ENCODE peak calls at places on chromosomes 16 and 17, in six cellular contexts. Y is psoas muscle, K is GM12878, C is GM23338, M is cardiac muscle cell, O is breast epithelium. P is an unnamed sample.

GRCh38 chr17:73362697-73363096 is 50.9 kb upstream of the CDC42EP4 start:
- DNase-seq in K (no peak), Y (no peak), C (peak; percentile 69), M (no peak), O (no peak), P (no peak)

GRCh38 chr16:53090591-53091507 is 36.1 kb downstream of the CHD9 start:
- DNase-seq in M (peak; percentile 100), K (peak; percentile 59), Y (peak; percentile 94), C (no peak), O (peak; percentile 96), P (peak; percentile 88)

GRCh38 chr17:4858880-4859260 is 25.7 kb downstream of the MINK1 start:
- DNase-seq in K (no peak), O (peak; percentile 83), Y (peak; percentile 37), C (peak; percentile 40), M (peak; percentile 27), P (peak; percentile 69)

GRCh38 chr16:69179255-69180010 is 7.5 kb upstream of the SNTB2 start:
- DNase-seq in O (peak; percentile 89), K (no peak), C (no peak), Y (peak; percentile 73), M (peak; percentile 94), P (peak; percentile 87)

GRCh38 chr17:75370288-75370687 is 35.2 kb downstream of the GRB2 start:
- DNase-seq in Y (peak; percentile 41), K (no peak), M (no peak), C (no peak), O (no peak), P (no peak)

GRCh38 chr16:3487521-3488410 is 7.5 kb downstream of the C16orf90 start:
- DNase-seq in C (peak; percentile 37), Y (no peak), K (no peak), O (no peak), M (no peak), P (no peak)

GRCh38 chr17:4409659-4410058 is 24.1 kb upstream of the SPNS3 start:
- DNase-seq in M (no peak), K (no peak), Y (no peak), O (no peak), C (no peak), P (no peak)

GRCh38 chr16:3949287-3949686 is 68.8 kb upstream of the CREBBP start:
- DNase-seq in O (no peak), Y (no peak), C (no peak), K (no peak), M (peak; percentile 45), P (no peak)

GRCh38 chr17:80292557-80292956 is 31.9 kb downstream of the RNF213 start:
- DNase-seq in O (no peak), K (no peak), Y (no peak), M (no peak), C (no peak), P (no peak)

GRCh38 chr17:8859804-8860430 is 7.6 kb downstream of the PIK3R6 start:
- DNase-seq in Y (no peak), O (no peak), C (no peak), K (no peak), M (no peak), P (no peak)

GRCh38 chr17:48616719-48617514 is 1.8 kb upstream of the HOXB8 start:
- DNase-seq in C (no peak), K (no peak), Y (no peak), M (no peak), O (no peak), P (no peak)

GRCh38 chr16:6977291-6977690 is 355.4 kb upstream of the RBFOX1 start:
- DNase-seq in C (no peak), Y (no peak), O (no peak), K (no peak), M (no peak), P (no peak)

GRCh38 chr16:85238233-85238647 is 126.0 kb upstream of the CIBAR2 start:
- DNase-seq in Y (peak; percentile 81), M (peak; percentile 97), K (no peak), O (peak; percentile 68), C (peak; percentile 80), P (peak; percentile 88)

GRCh38 chr16:3514621-3515020 is 13.8 kb downstream of the CLUAP1 start:
- DNase-seq in M (peak; percentile 20), C (no peak), Y (no peak), K (no peak), O (no peak), P (no peak)

GRCh38 chr17:64326420-64327054 is 63.5 kb upstream of the TEX2 start:
- DNase-seq in K (no peak), M (peak; percentile 96), C (no peak), O (peak; percentile 93), Y (peak; percentile 80), P (peak; percentile 91)

GRCh38 chr17:64326030-64326419 is 63.0 kb upstream of the TEX2 start:
- DNase-seq in K (no peak), C (no peak), Y (no peak), M (no peak), O (no peak), P (no peak)

GRCh38 chr17:64328875-64329405 is 61.7 kb downstream of the PECAM1 start:
- DNase-seq in M (no peak), C (no peak), Y (no peak), O (no peak), K (no peak), P (no peak)

GRCh38 chr17:64328036-64328874 is 62.4 kb downstream of the PECAM1 start:
- DNase-seq in K (no peak), M (peak; percentile 43), Y (no peak), O (no peak), C (no peak), P (no peak)

DNA sequence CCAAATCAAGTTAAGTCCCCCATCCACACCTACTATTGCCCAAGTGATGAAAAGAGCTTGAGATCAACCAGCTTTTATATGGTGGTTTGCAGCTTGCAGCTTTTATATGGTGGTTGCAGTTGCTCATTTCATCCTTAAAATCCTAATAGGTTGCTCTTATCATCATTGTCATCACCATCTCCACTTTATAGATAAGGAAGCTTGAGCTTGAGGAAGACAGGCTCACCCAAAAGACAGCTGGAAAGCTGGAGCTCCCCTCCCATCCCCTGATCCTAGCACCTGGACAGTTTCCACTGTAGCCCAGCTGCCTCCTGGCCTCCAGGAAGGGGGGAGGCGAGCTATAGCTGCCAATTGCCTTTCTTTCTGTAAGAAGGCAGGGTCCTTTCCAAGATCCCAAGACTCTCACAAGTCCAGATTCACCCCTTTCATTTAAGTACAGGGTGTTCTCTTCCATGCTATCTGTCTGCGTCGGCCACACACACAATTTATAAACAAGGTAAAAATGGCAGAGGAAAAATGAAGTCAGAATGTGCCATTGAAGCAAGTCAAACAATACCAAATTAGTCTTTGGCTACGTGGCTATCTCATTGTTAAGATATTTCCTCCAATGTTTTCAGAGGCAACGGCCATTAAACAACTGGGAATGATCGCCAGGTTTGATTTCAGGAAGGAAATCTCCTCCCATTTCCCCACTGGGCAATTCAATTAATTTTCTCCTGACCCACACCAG is 63.3 kb downstream of the PECAM1 start:
- DNase-seq in K (no peak), M (peak; percentile 93), C (no peak), O (peak; percentile 44), Y (no peak), P (no peak)
- H3K4me1 ChIP-seq in K (peaks cover 3% of the 10 kb centered on the region), M (peaks cover 5% of the 10 kb centered on the region), C (no peaks in the 10 kb centered on the region), O (peaks cover 19% of the 10 kb centered on the region), Y (peaks cover 13% of the 10 kb centered on the region), P (peaks cover 87% of the 10 kb centered on the region)

GRCh38 chr17:44561237-44561623 is 3.9 kb downstream of the FZD2 start:
- DNase-seq in Y (no peak), M (no peak), O (no peak), K (no peak), C (peak; percentile 69), P (no peak)
- H3K4me1 ChIP-seq in Y (no peaks in the 10 kb centered on the region), M (peaks cover 14% of the 10 kb centered on the region), O (no peaks in the 10 kb centered on the region), K (no peaks in the 10 kb centered on the region), C (peaks cover 38% of the 10 kb centered on the region), P (peaks cover 25% of the 10 kb centered on the region)

DNA sequence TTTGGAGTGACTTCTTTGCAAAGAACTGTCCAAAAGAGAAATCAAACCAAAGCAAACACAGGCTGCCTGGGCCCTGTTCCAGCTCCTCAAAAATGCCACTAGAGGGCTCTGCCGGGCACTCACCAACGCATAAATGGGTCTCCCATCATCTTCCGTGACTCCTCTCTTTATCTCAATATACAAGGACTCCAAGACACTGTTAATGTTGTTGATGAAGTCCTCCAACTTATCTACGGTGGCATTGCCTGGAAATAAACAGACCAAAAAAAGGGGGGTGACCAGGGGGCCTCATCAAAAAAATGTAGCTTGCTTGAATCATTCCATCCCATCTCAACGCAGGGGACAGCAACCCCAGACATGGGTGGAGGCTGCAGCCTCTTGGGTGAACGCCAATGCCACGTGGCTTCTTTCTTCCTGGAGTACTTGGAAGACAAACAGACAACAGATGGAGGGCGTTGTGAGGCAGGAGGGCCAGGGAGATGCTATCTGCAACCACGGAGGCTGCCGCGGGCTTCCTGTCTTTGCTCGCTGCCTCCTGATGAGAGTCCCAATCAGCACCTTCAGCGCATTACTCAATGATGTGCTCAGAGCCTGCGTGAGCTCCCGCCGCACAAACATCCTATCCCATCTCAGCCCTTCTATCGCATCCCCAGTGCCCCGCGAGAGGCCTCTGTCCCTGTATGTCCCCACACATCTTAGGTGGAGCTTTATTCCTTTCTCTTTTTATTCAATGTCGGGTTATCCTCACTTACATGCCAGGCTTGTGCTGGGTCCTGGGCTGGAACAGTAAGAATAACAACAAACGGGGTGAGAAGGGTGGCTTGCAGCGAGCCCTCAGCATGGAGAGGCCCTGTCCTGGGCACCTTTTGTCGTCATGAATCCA is 32.0 kb downstream of the KDM8 start:
- DNase-seq in Y (peak; percentile 86), C (peak; percentile 73), M (peak; percentile 96), O (peak; percentile 80), K (peak; percentile 38), P (no peak)
- H3K4me1 ChIP-seq in Y (peaks cover 9% of the 10 kb centered on the region), C (no peaks in the 10 kb centered on the region), M (peaks cover 22% of the 10 kb centered on the region), O (peaks cover 7% of the 10 kb centered on the region), K (peaks cover 56% of the 10 kb centered on the region), P (peaks cover 62% of the 10 kb centered on the region)

GRCh38 chr16:27233731-27234130 is 30.4 kb downstream of the KDM8 start:
- DNase-seq in K (no peak), M (no peak), C (no peak), O (no peak), Y (no peak), P (no peak)
- H3K4me1 ChIP-seq in K (peaks cover 60% of the 10 kb centered on the region), M (peaks cover 27% of the 10 kb centered on the region), C (no peaks in the 10 kb centered on the region), O (peaks cover 7% of the 10 kb centered on the region), Y (peaks cover 23% of the 10 kb centered on the region), P (peaks cover 65% of the 10 kb centered on the region)

DNA sequence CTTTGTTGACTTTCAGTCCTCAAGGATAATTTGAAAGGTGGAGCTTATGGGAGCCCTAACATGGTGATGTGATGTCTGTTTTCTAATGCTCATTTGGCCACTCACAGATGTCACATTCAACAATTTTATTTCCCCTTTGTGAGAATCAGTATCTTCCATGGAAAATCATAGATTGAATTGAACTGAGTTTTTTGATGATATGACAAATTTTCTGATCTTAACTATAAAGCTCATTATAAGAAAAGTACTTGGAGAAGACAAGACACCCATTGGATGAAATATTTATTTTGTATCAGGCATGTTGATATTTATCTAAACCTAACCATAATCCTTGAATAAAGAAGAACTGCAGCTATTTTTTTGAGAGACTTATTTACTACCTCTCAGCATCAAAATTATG is 824.6 kb upstream of the GOT2 start:
- DNase-seq in K (no peak), M (no peak), C (no peak), O (no peak), Y (no peak), P (no peak)
- H3K4me1 ChIP-seq in K (no peaks in the 10 kb centered on the region), M (no peaks in the 10 kb centered on the region), C (no peaks in the 10 kb centered on the region), O (no peaks in the 10 kb centered on the region), Y (no peaks in the 10 kb centered on the region), P (no peaks in the 10 kb centered on the region)

GRCh38 chr17:29622337-29623282 is at the start of gene CORO6:
- DNase-seq in O (no peak), C (peak; percentile 85), M (peak; percentile 59), Y (peak; percentile 66), K (no peak), P (peak; percentile 92)
- H3K4me1 ChIP-seq in O (peaks cover 2% of the 10 kb centered on the region), C (peaks cover 22% of the 10 kb centered on the region), M (peaks cover 45% of the 10 kb centered on the region), Y (peaks cover 58% of the 10 kb centered on the region), K (peaks cover 10% of the 10 kb centered on the region), P (peaks cover 29% of the 10 kb centered on the region)

P was measured in upper lobe of left lung.